ENCODE peak calls at places on chromosomes 4 and X, in six cellular contexts. J, N, L, R, X and E are unnamed samples.

GRCh38 chrX:69082753-69083150 is 82.5 kb downstream of the PJA1 start:
- DNase-seq in J (no peak), N (no peak), L (no peak), R (no peak), X (no peak), E (no peak)

GRCh38 chr4:102862016-102862415 is 6.8 kb upstream of the CISD2 start:
- DNase-seq in J (no peak), N (no peak), L (no peak), R (no peak), X (no peak), E (no peak)

GRCh38 chr4:1330761-1331590 is 16.0 kb upstream of the UVSSA start:
- DNase-seq in J (no peak), N (no peak), L (no peak), R (no peak), X (no peak), E (no peak)

GRCh38 chr4:118076958-118077766 is 42.9 kb downstream of the NDST3 start:
- DNase-seq in J (no peak), N (peak), L (no peak), R (no peak), X (no peak), E (no peak)

GRCh38 chr4:187215438-187215837 is 491.8 kb upstream of the FAT1 start:
- DNase-seq in J (no peak), N (no peak), L (no peak), R (no peak), X (no peak), E (no peak)

GRCh38 chrX:1502853-1503252 is 34.1 kb downstream of the P2RY8 start:
- DNase-seq in J (no peak), N (no peak), L (no peak), R (no peak), X (no peak), E (no peak)

GRCh38 chr4:182876006-182876405 is 41.2 kb downstream of the DCTD start:
- DNase-seq in J (no peak), N (no peak), L (no peak), R (no peak), X (no peak), E (no peak)

GRCh38 chr4:51880016-51880915 is 37.3 kb downstream of the DCUN1D4 start:
- DNase-seq in J (no peak), N (peak), L (no peak), R (no peak), X (no peak), E (no peak)

GRCh38 chr4:31539279-31540074 is 819.3 kb downstream of the PCDH7 start:
- DNase-seq in J (no peak), N (no peak), L (no peak), R (no peak), X (no peak), E (no peak)

GRCh38 chr4:129189630-129190029 is 93.7 kb downstream of the C4orf33 start:
- DNase-seq in J (no peak), N (no peak), L (no peak), R (no peak), X (no peak), E (no peak)

GRCh38 chrX:15441464-15441863 is 51.7 kb downstream of the PIR start:
- DNase-seq in J (no peak), N (no peak), L (no peak), R (no peak), X (no peak), E (no peak)

GRCh38 chrX:131139072-131139471 is 80.9 kb downstream of the ARHGAP36 start:
- DNase-seq in J (no peak), N (no peak), L (no peak), R (no peak), X (no peak), E (no peak)

GRCh38 chrX:47166126-47166525 is 21.1 kb downstream of the RBM10 start:
- DNase-seq in J (no peak), N (no peak), L (no peak), R (no peak), X (no peak), E (no peak)

GRCh38 chr4:126735294-126736132 is 897.2 kb upstream of the INTU start:
- DNase-seq in J (peak), N (no peak), L (no peak), R (no peak), X (no peak), E (no peak)

GRCh38 chr4:162010362-162010761 is 153.4 kb downstream of the FSTL5 start:
- DNase-seq in J (no peak), N (no peak), L (no peak), R (no peak), X (no peak), E (no peak)

GRCh38 chr4:67684839-67685531 is 16.0 kb downstream of the UBA6 start:
- DNase-seq in J (no peak), N (no peak), L (no peak), R (no peak), X (no peak), E (no peak)

GRCh38 chrX:101482296-101482695 is 3.0 kb upstream of the ARMCX4 start:
- DNase-seq in J (no peak), N (no peak), L (no peak), R (no peak), X (no peak), E (no peak)

GRCh38 chrX:101488796-101489195 is 3.5 kb downstream of the ARMCX4 start:
- DNase-seq in J (no peak), N (no peak), L (no peak), R (no peak), X (no peak), E (no peak)

GRCh38 chrX:101483705-101484104 is 1.6 kb upstream of the ARMCX4 start:
- DNase-seq in J (peak), N (no peak), L (no peak), R (no peak), X (no peak), E (no peak)

GRCh38 chrX:101485212-101486064 is at the start of gene ARMCX4:
- DNase-seq in J (no peak), N (no peak), L (peak), R (peak), X (no peak), E (no peak)
- TF ChIP-seq POLR2A in J (no peak), N (no peak), L (no peak), R (peak), X (no peak), E (no peak)

GRCh38 chrX:9873952-9874351 is 87.7 kb downstream of the SHROOM2 start:
- DNase-seq in J (peak), N (peak), L (no peak), R (no peak), X (no peak), E (peak)
- TF ChIP-seq TAF1 in J (no peak), N (no peak), L (no peak), R (no peak), X (no peak), E (no peak)

GRCh38 chr4:80036949-80037348 is 36.1 kb downstream of the ANTXR2 start:
- DNase-seq in J (no peak), N (no peak), L (no peak), R (no peak), X (no peak), E (no peak)
- TF ChIP-seq POLR2AphosphoS5 in J (no peak), N (no peak), L (no peak), R (no peak), X (no peak), E (no peak)

GRCh38 chr4:84849051-84849640 is 117.3 kb downstream of the WDFY3 start:
- DNase-seq in J (no peak), N (no peak), L (no peak), R (no peak), X (no peak), E (no peak)

GRCh38 chr4:84852081-84852480 is 114.4 kb downstream of the WDFY3 start:
- DNase-seq in J (no peak), N (no peak), L (no peak), R (no peak), X (no peak), E (no peak)

GRCh38 chr4:84846985-84847384 is 119.5 kb downstream of the WDFY3 start:
- DNase-seq in J (no peak), N (peak), L (no peak), R (no peak), X (no peak), E (no peak)

GRCh38 chr4:84847978-84848377 is 118.5 kb downstream of the WDFY3 start:
- DNase-seq in J (no peak), N (no peak), L (no peak), R (no peak), X (no peak), E (no peak)

DNA sequence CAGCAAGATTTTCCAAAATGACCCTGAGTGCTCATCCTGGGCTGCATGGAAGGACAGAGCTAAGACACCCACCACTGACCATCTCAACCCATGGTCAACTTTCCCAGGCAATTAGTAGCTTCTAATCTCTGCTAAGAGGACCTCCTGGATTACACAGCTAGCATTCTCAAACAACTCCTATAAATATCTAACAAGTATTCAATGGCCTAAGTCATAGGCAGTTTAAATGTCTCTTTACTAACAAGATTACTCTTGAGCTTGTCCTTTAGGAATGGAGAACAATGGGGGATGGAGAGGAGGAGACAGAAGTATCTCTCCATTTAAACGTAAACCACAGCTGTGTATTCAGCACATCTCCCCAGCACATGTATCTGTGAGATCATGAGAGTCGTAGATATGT is 118.1 kb downstream of the WDFY3 start:
- DNase-seq in J (no peak), N (no peak), L (no peak), R (no peak), X (no peak), E (no peak)
- TF ChIP-seq POLR2A in J (no peak), N (no peak), L (no peak), R (no peak), X (no peak), E (no peak)

GRCh38 chr4:3491681-3492405 is 28.7 kb downstream of the DOK7 start:
- DNase-seq in J (no peak), N (no peak), L (no peak), R (no peak), X (no peak), E (no peak)
- TF ChIP-seq TAF1 in J (no peak), N (no peak), L (no peak), R (no peak), X (no peak), E (no peak)

DNA sequence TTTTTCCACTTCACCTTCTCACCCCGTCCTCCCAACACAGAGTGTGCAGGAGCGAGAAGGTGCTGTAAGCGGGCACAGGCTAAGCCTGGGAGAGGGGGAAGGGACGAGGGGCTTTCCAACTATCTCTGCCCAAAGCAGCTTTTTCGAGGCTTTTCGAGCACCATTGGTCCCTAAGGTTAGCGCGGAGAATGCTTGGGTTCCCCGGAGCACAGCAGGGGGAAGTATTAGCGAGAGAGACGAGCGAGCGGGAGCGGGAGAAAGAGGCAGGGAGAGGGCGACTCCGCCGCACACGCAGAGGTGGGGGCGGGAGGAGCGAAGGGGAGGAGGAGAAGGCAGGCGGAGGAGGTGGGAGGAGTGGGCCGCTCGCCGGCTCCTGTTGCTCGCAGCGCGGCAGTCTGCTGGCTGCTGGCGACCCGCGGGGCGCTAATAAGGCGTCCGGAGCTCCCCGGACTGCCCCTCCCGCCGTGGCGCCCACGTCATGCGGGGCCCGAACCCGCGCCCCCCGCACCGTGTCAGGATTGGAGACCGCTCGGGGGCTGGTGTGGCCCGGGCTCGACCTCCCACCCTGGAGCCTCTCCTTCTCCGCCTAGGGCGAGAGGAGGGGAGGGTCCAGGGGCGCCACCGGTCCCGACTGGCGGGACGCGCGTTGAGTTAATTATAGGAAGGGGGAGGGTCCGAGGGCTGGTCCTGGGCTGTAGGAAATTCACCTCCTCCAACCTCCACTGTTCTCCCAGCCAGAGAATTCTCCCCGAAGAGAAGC is at the start of gene ADAMTS3:
- DNase-seq in J (peak), N (no peak), L (peak), R (peak), X (no peak), E (peak)
- TF ChIP-seq POLR2AphosphoS5 in J (peak), N (no peak), L (no peak), R (peak), X (no peak), E (no peak)